ENCODE peak calls at places on chromosomes 7 and 10, in eight cellular contexts. X is GM04503; N is stimulated activated CD8-positive, alpha-beta memory T cell treated with anti-CD3 and anti-CD28 coated beads, Interleukin-7, amount 100 ng/mL, for 24 hours; V is endodermal cell; Q is DMS53; O is aorta; W is T47D; H is COR-L47. I is an unnamed sample.
A peak's percentile ranks its signal among the peaks of the same experiment; 100 is the strongest.

GRCh38 chr7:158324397-158325360 is 262.9 kb downstream of the PTPRN2 start:
- DNase-seq in X (no peak), N (no peak), V (peak; percentile 36), Q (no peak), O (no peak), W (no peak), H (peak; percentile 12), I (no peak)

GRCh38 chr10:72260588-72261322 is 13.0 kb upstream of the DDIT4 start:
- DNase-seq in X (no peak), N (peak; percentile 77), V (peak; percentile 99), Q (peak; percentile 61), O (peak; percentile 88), W (peak; percentile 67), H (no peak), I (peak; percentile 88)

GRCh38 chr10:100968839-100969174 is 497 bp upstream of the SEMA4G start:
- DNase-seq in X (no peak), N (no peak), V (no peak), Q (no peak), O (no peak), W (no peak), H (no peak), I (no peak)

GRCh38 chr10:124152139-124152780 is 58.9 kb upstream of the CHST15 start:
- DNase-seq in X (peak; percentile 57), N (no peak), V (peak; percentile 70), Q (peak; percentile 88), O (peak; percentile 85), W (no peak), H (no peak), I (no peak)

GRCh38 chr7:95478139-95479037 is 7.4 kb upstream of the ASB4 start:
- DNase-seq in X (no peak), N (no peak), V (peak; percentile 71), Q (peak; percentile 78), O (no peak), W (peak; percentile 52), H (peak; percentile 70), I (no peak)

GRCh38 chr10:110783509-110784103 is 88.1 kb upstream of the PDCD4 start:
- DNase-seq in X (no peak), N (no peak), V (no peak), Q (no peak), O (no peak), W (no peak), H (no peak), I (no peak)

GRCh38 chr10:25944771-25945170 is 10.7 kb downstream of the MYO3A start:
- DNase-seq in X (no peak), N (no peak), V (no peak), Q (no peak), O (no peak), W (no peak), H (no peak), I (no peak)

GRCh38 chr10:15121707-15122106 is 24.6 kb downstream of the RPP38 start:
- DNase-seq in X (no peak), N (no peak), V (no peak), Q (no peak), O (no peak), W (no peak), H (no peak), I (no peak)

GRCh38 chr10:6018422-6018821 is 41.1 kb upstream of the IL15RA start:
- DNase-seq in X (no peak), N (no peak), V (no peak), Q (peak; percentile 15), O (no peak), W (no peak), H (no peak), I (no peak)

GRCh38 chr10:88156341-88156740 is 292.9 kb downstream of the PTEN start:
- DNase-seq in X (no peak), N (no peak), V (no peak), Q (no peak), O (no peak), W (no peak), H (no peak), I (no peak)

GRCh38 chr7:30983042-30983913 is 19.5 kb downstream of the GHRHR start:
- DNase-seq in X (no peak), N (peak; percentile 66), V (peak; percentile 98), Q (peak; percentile 91), O (peak; percentile 87), W (peak; percentile 84), H (peak; percentile 79), I (no peak)

GRCh38 chr7:73865738-73866445 is 4.9 kb downstream of the TMEM270 start:
- DNase-seq in X (no peak), N (no peak), V (peak; percentile 83), Q (peak; percentile 81), O (no peak), W (peak; percentile 83), H (peak; percentile 62), I (no peak)

GRCh38 chr10:44249490-44249889 is 135.4 kb downstream of the CXCL12 start:
- DNase-seq in X (no peak), N (no peak), V (peak; percentile 57), Q (no peak), O (no peak), W (peak; percentile 62), H (no peak), I (no peak)

GRCh38 chr10:37489658-37490003 is 364.2 kb downstream of the ANKRD30A start:
- DNase-seq in X (no peak), N (no peak), V (no peak), Q (no peak), O (no peak), W (no peak), H (no peak), I (no peak)

GRCh38 chr10:72162978-72163377 is 52.8 kb upstream of the ANAPC16 start:
- DNase-seq in X (peak; percentile 59), N (no peak), V (no peak), Q (no peak), O (no peak), W (no peak), H (no peak), I (peak; percentile 88)

GRCh38 chr10:112953075-112953501 is 3.0 kb downstream of the TCF7L2 start:
- DNase-seq in X (no peak), N (no peak), V (peak; percentile 76), Q (peak; percentile 47), O (peak; percentile 64), W (peak; percentile 48), H (no peak), I (no peak)

GRCh38 chr7:15305002-15305600 is 256.7 kb downstream of the AGMO start:
- DNase-seq in X (no peak), N (no peak), V (peak; percentile 77), Q (peak; percentile 81), O (peak; percentile 51), W (peak; percentile 71), H (peak; percentile 41), I (no peak)

GRCh38 chr7:80680159-80680903 is 41.9 kb downstream of the CD36 start:
- DNase-seq in X (no peak), N (no peak), V (no peak), Q (no peak), O (no peak), W (no peak), H (no peak), I (no peak)

GRCh38 chr10:112904000-112904399 is 46.0 kb upstream of the TCF7L2 start:
- DNase-seq in X (peak; percentile 14), N (no peak), V (no peak), Q (peak; percentile 38), O (no peak), W (no peak), H (no peak), I (no peak)

GRCh38 chr7:16695621-16696237 is 49.7 kb downstream of the BZW2 start:
- DNase-seq in X (no peak), N (no peak), V (peak; percentile 73), Q (peak; percentile 79), O (no peak), W (peak; percentile 88), H (peak; percentile 19), I (no peak)

GRCh38 chr10:79027147-79028055 is 41.4 kb upstream of the ZMIZ1 start:
- DNase-seq in X (no peak), N (no peak), V (peak; percentile 78), Q (peak; percentile 74), O (peak; percentile 45), W (no peak), H (peak; percentile 19), I (no peak)

GRCh38 chr7:106199024-106199423 is 85.8 kb downstream of the NAMPT start:
- DNase-seq in X (no peak), N (no peak), V (no peak), Q (no peak), O (no peak), W (no peak), H (no peak), I (no peak)

GRCh38 chr7:31373337-31374289 is 33.1 kb upstream of the NEUROD6 start:
- DNase-seq in X (peak; percentile 11), N (no peak), V (peak; percentile 93), Q (peak; percentile 94), O (no peak), W (peak; percentile 58), H (peak; percentile 61), I (no peak)

GRCh38 chr7:56062382-56062781 is 1.7 kb upstream of the SUMF2 start:
- DNase-seq in X (no peak), N (no peak), V (no peak), Q (peak; percentile 41), O (no peak), W (no peak), H (no peak), I (no peak)

GRCh38 chr7:389911-390601 is 100.1 kb downstream of the FOXL3 start:
- DNase-seq in X (no peak), N (no peak), V (peak; percentile 27), Q (no peak), O (peak; percentile 33), W (no peak), H (no peak), I (no peak)

GRCh38 chr10:102630663-102631062 is 13.6 kb upstream of the TRIM8 start:
- DNase-seq in X (no peak), N (no peak), V (no peak), Q (no peak), O (no peak), W (no peak), H (no peak), I (no peak)

GRCh38 chr10:74589226-74589673 is 237.2 kb upstream of the KAT6B start:
- DNase-seq in X (peak; percentile 95), N (peak; percentile 51), V (no peak), Q (peak; percentile 99), O (peak; percentile 86), W (no peak), H (peak; percentile 92), I (peak; percentile 82)

GRCh38 chr10:97682042-97682441 is 5.0 kb downstream of the AVPI1 start:
- DNase-seq in X (no peak), N (no peak), V (no peak), Q (no peak), O (no peak), W (peak; percentile 17), H (no peak), I (no peak)

GRCh38 chr7:114922652-114923402 is 933 bp downstream of the MDFIC start:
- DNase-seq in X (peak; percentile 34), N (peak; percentile 11), V (peak; percentile 68), Q (peak; percentile 72), O (peak; percentile 70), W (peak; percentile 66), H (no peak), I (no peak)